ENCODE peak calls at places on chromosomes 16 and 17, in ten cellular contexts. M is nephron progenitor cell, T is NCI-H345, H is HFF-Myc, Y is stomach, V is HTR-8/SVneo, G is HS-5, K is heart right ventricle, C is T-helper 2 cell, X is A549. N is an unnamed sample.

GRCh38 chr16:88009566-88010342 is 58.5 kb downstream of the BANP start:
- DNase-seq in M (no peak), T (no peak), H (no peak), Y (no peak), V (no peak), G (no peak), K (no peak), C (no peak), X (no peak), N (no peak)

GRCh38 chr17:44398692-44399691 is 9.5 kb upstream of the ITGA2B start:
- DNase-seq in M (no peak), T (no peak), H (no peak), Y (no peak), V (no peak), G (no peak), K (no peak), C (no peak), X (no peak), N (no peak)

GRCh38 chr17:48181653-48182052 is 74.1 kb downstream of the SNX11 start:
- DNase-seq in M (peak; percentile 30), T (peak; percentile 49), H (no peak), Y (no peak), V (peak; percentile 57), G (no peak), K (no peak), C (no peak), X (peak; percentile 50), N (no peak)

GRCh38 chr17:7716901-7717755 is at the start of gene DNAH2:
- DNase-seq in M (peak; percentile 98), T (peak; percentile 86), H (peak; percentile 75), Y (peak; percentile 77), V (peak; percentile 91), G (peak; percentile 45), K (peak; percentile 87), C (no peak), X (peak; percentile 94), N (peak; percentile 85)

GRCh38 chr17:45702666-45703266 is 81.4 kb upstream of the CRHR1 start:
- DNase-seq in M (peak; percentile 35), T (no peak), H (no peak), Y (no peak), V (peak; percentile 39), G (no peak), K (no peak), C (no peak), X (no peak), N (no peak)

GRCh38 chr16:88327566-88328312 is 55.0 kb upstream of the ZNF469 start:
- DNase-seq in M (no peak), T (no peak), H (no peak), Y (no peak), V (no peak), G (no peak), K (no peak), C (no peak), X (no peak), N (no peak)

GRCh38 chr16:12260647-12261262 is 284.2 kb downstream of the SNX29 start:
- DNase-seq in M (peak; percentile 27), T (no peak), H (no peak), Y (no peak), V (no peak), G (no peak), K (peak; percentile 28), C (no peak), X (peak; percentile 64), N (no peak)

GRCh38 chr16:80436510-80436909 is 104.3 kb upstream of the DYNLRB2 start:
- DNase-seq in M (no peak), T (no peak), H (no peak), Y (no peak), V (no peak), G (no peak), K (no peak), C (no peak), X (no peak), N (no peak)

GRCh38 chr16:29820271-29820701 is at the start of gene MVP:
- DNase-seq in M (peak; percentile 27), T (peak; percentile 68), H (no peak), Y (peak; percentile 78), V (no peak), G (no peak), K (peak; percentile 62), C (no peak), X (peak; percentile 74), N (peak; percentile 77)

GRCh38 chr17:7888184-7888920 is at the start of gene CHD3:
- DNase-seq in M (no peak), T (peak; percentile 46), H (no peak), Y (peak; percentile 61), V (no peak), G (no peak), K (no peak), C (no peak), X (no peak), N (peak; percentile 51)

GRCh38 chr17:57484081-57484666 is 227.9 kb downstream of the MSI2 start:
- DNase-seq in M (no peak), T (no peak), H (no peak), Y (no peak), V (no peak), G (peak; percentile 29), K (no peak), C (no peak), X (no peak), N (no peak)

GRCh38 chr16:10519929-10520868 is 60.2 kb downstream of the EMP2 start:
- DNase-seq in M (no peak), T (no peak), H (no peak), Y (peak; percentile 31), V (no peak), G (no peak), K (no peak), C (no peak), X (peak; percentile 27), N (peak; percentile 39)

GRCh38 chr17:19738073-19738449 is 10.0 kb downstream of the ALDH3A1 start:
- DNase-seq in M (no peak), T (no peak), H (no peak), Y (no peak), V (no peak), G (no peak), K (no peak), C (no peak), X (no peak), N (no peak)

GRCh38 chr17:40014375-40014980 is 762 bp upstream of the CSF3 start:
- DNase-seq in M (no peak), T (no peak), H (no peak), Y (no peak), V (peak; percentile 63), G (no peak), K (no peak), C (no peak), X (no peak), N (no peak)

GRCh38 chr16:48126801-48127644 is 28.8 kb downstream of the ABCC12 start:
- DNase-seq in M (no peak), T (peak; percentile 67), H (peak; percentile 87), Y (peak; percentile 78), V (peak; percentile 66), G (peak; percentile 44), K (no peak), C (no peak), X (peak; percentile 55), N (peak; percentile 77)

GRCh38 chr17:30235386-30236296 is at the start of gene SLC6A4:
- DNase-seq in M (peak; percentile 39), T (no peak), H (no peak), Y (no peak), V (no peak), G (no peak), K (no peak), C (no peak), X (peak; percentile 47), N (no peak)

GRCh38 chr17:80408872-80409271 is 6.1 kb upstream of the ENDOV start:
- DNase-seq in M (no peak), T (no peak), H (no peak), Y (peak; percentile 42), V (no peak), G (no peak), K (no peak), C (no peak), X (no peak), N (no peak)

GRCh38 chr16:67987460-67988160 is 7.3 kb upstream of the DPEP3 start:
- DNase-seq in M (no peak), T (no peak), H (no peak), Y (no peak), V (no peak), G (no peak), K (peak; percentile 55), C (no peak), X (no peak), N (no peak)

GRCh38 chr17:59753522-59754467 is 46.3 kb downstream of the VMP1 start:
- DNase-seq in M (peak; percentile 20), T (peak; percentile 76), H (peak; percentile 90), Y (no peak), V (peak; percentile 87), G (peak; percentile 89), K (peak; percentile 43), C (no peak), X (peak; percentile 81), N (no peak)

N was measured in lung.